ENCODE peak calls at places on chromosomes 1 and 21, in seven cellular contexts. I, W, F, K, G, H and T are unnamed samples.

GRCh38 chr1:54475357-54476230 is 69.4 kb upstream of the SSBP3 start:
- DNase-seq in I (no peak), W (no peak), F (no peak), K (peak), G (no peak), H (no peak), T (peak)

GRCh38 chr1:34398916-34399275 is 222.2 kb downstream of the C1orf94 start:
- DNase-seq in I (no peak), W (no peak), F (no peak), K (no peak), G (no peak), H (no peak), T (no peak)

GRCh38 chr1:161311595-161312181 is 1.9 kb upstream of the MPZ start:
- DNase-seq in I (peak), W (no peak), F (no peak), K (no peak), G (no peak), H (no peak), T (no peak)

GRCh38 chr1:10606070-10606469 is 131.3 kb downstream of the PEX14 start:
- DNase-seq in I (peak), W (no peak), F (no peak), K (no peak), G (no peak), H (no peak), T (no peak)

GRCh38 chr21:16353764-16354163 is 624.0 kb downstream of the USP25 start:
- DNase-seq in I (no peak), W (no peak), F (no peak), K (no peak), G (no peak), H (no peak), T (no peak)

GRCh38 chr21:15430577-15430976 is 299.2 kb upstream of the USP25 start:
- DNase-seq in I (no peak), W (no peak), F (no peak), K (no peak), G (no peak), H (no peak), T (no peak)

GRCh38 chr1:1219341-1219740 is 5.4 kb upstream of the TNFRSF4 start:
- DNase-seq in I (no peak), W (no peak), F (no peak), K (no peak), G (no peak), H (no peak), T (no peak)

GRCh38 chr1:154352245-154352580 is 26.9 kb downstream of the ATP8B2 start:
- DNase-seq in I (no peak), W (no peak), F (no peak), K (no peak), G (no peak), H (no peak), T (no peak)

GRCh38 chr1:170332801-170333200 is 187.0 kb downstream of the NTMT2 start:
- DNase-seq in I (no peak), W (no peak), F (no peak), K (no peak), G (no peak), H (no peak), T (no peak)

GRCh38 chr1:196501760-196502428 is 106.3 kb downstream of the KCNT2 start:
- DNase-seq in I (no peak), W (no peak), F (no peak), K (no peak), G (no peak), H (no peak), T (no peak)

GRCh38 chr21:17438642-17439041 is 74.2 kb upstream of the CXADR start:
- DNase-seq in I (no peak), W (no peak), F (no peak), K (no peak), G (no peak), H (peak), T (no peak)

GRCh38 chr1:8351693-8352470 is 34.0 kb downstream of the SLC45A1 start:
- DNase-seq in I (no peak), W (no peak), F (no peak), K (peak), G (no peak), H (no peak), T (no peak)

GRCh38 chr1:205451759-205452164 is 4.1 kb downstream of the BLACAT1 start:
- DNase-seq in I (no peak), W (no peak), F (no peak), K (no peak), G (no peak), H (no peak), T (no peak)

GRCh38 chr21:28615276-28615675 is 377.4 kb downstream of the LTN1 start:
- DNase-seq in I (peak), W (no peak), F (no peak), K (no peak), G (no peak), H (no peak), T (no peak)

GRCh38 chr1:206002833-206003532 is at the start of gene RAB7B:
- DNase-seq in I (no peak), W (no peak), F (no peak), K (no peak), G (no peak), H (no peak), T (no peak)

GRCh38 chr1:175192111-175192629 is 406 bp downstream of the KIAA0040 start:
- DNase-seq in I (no peak), W (no peak), F (peak), K (peak), G (no peak), H (no peak), T (peak)

GRCh38 chr1:9273177-9273576 is 19.5 kb upstream of the SPSB1 start:
- DNase-seq in I (no peak), W (no peak), F (no peak), K (no peak), G (no peak), H (no peak), T (no peak)

GRCh38 chr1:1309525-1310385 is 1.4 kb downstream of the PUSL1 start:
- DNase-seq in I (no peak), W (no peak), F (no peak), K (no peak), G (no peak), H (no peak), T (no peak)

GRCh38 chr21:26686278-26686677 is 113.2 kb upstream of the CYYR1 start:
- DNase-seq in I (peak), W (no peak), F (no peak), K (peak), G (no peak), H (peak), T (peak)

GRCh38 chr1:37038703-37039093 is 4.4 kb upstream of the GRIK3 start:
- DNase-seq in I (no peak), W (no peak), F (no peak), K (no peak), G (no peak), H (peak), T (no peak)